ENCODE peak calls at places on chromosomes 1 and 21, in nine cellular contexts. V, B, C, O, F, W, A, E and S are unnamed samples.

GRCh38 chr1:182259229-182259872 is 132.2 kb downstream of the GLUL start:
- DNase-seq in V (peak), B (peak), E (peak), A (no peak), F (peak), W (peak), C (peak), O (peak), S (peak)

GRCh38 chr1:112716133-112716720 is 1.1 kb upstream of the PPM1J start:
- DNase-seq in B (peak), F (peak), W (peak), O (peak), A (peak), E (peak), C (peak), V (peak), S (peak)

GRCh38 chr1:6131561-6131960 is 48.6 kb downstream of the CHD5 start:
- DNase-seq in B (no peak), C (no peak), O (no peak), W (no peak), A (no peak), E (no peak), V (no peak), F (no peak), S (no peak)

GRCh38 chr1:54510715-54511270 is 37.2 kb upstream of the ACOT11 start:
- DNase-seq in C (no peak), O (no peak), B (no peak), A (no peak), W (no peak), F (no peak), V (no peak), E (no peak), S (no peak)

GRCh38 chr1:183273300-183273699 is 87.2 kb downstream of the LAMC2 start:
- DNase-seq in F (no peak), C (no peak), V (no peak), W (no peak), B (peak), A (no peak), E (peak), O (no peak), S (no peak)

GRCh38 chr1:40477680-40478057 is 579 bp downstream of the ZFP69 start:
- DNase-seq in E (peak), V (no peak), B (peak), W (peak), F (peak), C (no peak), A (peak), O (no peak), S (peak)

GRCh38 chr1:109266965-109267364 is 16.0 kb downstream of the PSRC1 start:
- DNase-seq in A (no peak), B (peak), E (no peak), C (no peak), V (no peak), O (no peak), F (no peak), W (no peak), S (no peak)

GRCh38 chr1:214337015-214337414 is 56.1 kb downstream of the SMYD2 start:
- DNase-seq in V (no peak), A (no peak), F (no peak), C (no peak), O (no peak), W (no peak), B (no peak), E (no peak), S (no peak)

GRCh38 chr1:93346472-93346991 is 825 bp downstream of the DR1 start:
- DNase-seq in F (no peak), C (no peak), W (peak), B (no peak), O (peak), E (peak), A (peak), V (peak), S (peak)

GRCh38 chr1:198649598-198650338 is 10.9 kb downstream of the PTPRC start:
- DNase-seq in F (no peak), C (no peak), B (no peak), O (no peak), E (no peak), A (no peak), W (peak), V (no peak), S (no peak)

GRCh38 chr1:215899901-215900300 is 332.8 kb downstream of the KCTD3 start:
- DNase-seq in F (no peak), C (no peak), E (no peak), O (no peak), W (no peak), B (no peak), V (no peak), A (no peak), S (no peak)

GRCh38 chr21:18245493-18245967 is 897 bp downstream of the CHODL start:
- DNase-seq in A (peak), W (no peak), V (no peak), C (no peak), E (peak), F (no peak), O (no peak), B (no peak), S (peak)

GRCh38 chr1:66206563-66207154 is 327.3 kb upstream of the SGIP1 start:
- DNase-seq in E (no peak), B (no peak), F (no peak), A (peak), V (no peak), C (no peak), W (no peak), O (no peak), S (no peak)

GRCh38 chr1:1157426-1157913 is 16.2 kb upstream of the TTLL10 start:
- DNase-seq in C (peak), O (peak), A (peak), B (peak), F (peak), E (peak), V (peak), W (peak), S (peak)

GRCh38 chr1:97119260-97119659 is 397.7 kb downstream of the PTBP2 start:
- DNase-seq in E (no peak), C (no peak), W (no peak), F (no peak), O (no peak), V (no peak), B (no peak), A (no peak), S (no peak)

GRCh38 chr1:28144203-28145135 is 32.0 kb downstream of the PTAFR start:
- DNase-seq in F (no peak), O (no peak), V (no peak), A (no peak), E (peak), W (peak), B (peak), C (no peak), S (no peak)

GRCh38 chr1:25621876-25622275 is 5.3 kb downstream of the MAN1C1 start:
- DNase-seq in F (no peak), O (no peak), B (no peak), E (no peak), C (no peak), V (no peak), W (no peak), A (no peak), S (no peak)

GRCh38 chr21:17527240-17527639 is 14.4 kb downstream of the CXADR start:
- DNase-seq in B (peak), V (no peak), O (no peak), W (no peak), F (no peak), C (no peak), A (peak), E (peak), S (peak)

GRCh38 chr1:29209173-29209572 is 21.6 kb downstream of the MECR start:
- DNase-seq in B (peak), F (no peak), A (no peak), O (no peak), V (no peak), C (no peak), E (peak), W (no peak), S (no peak)
- H3K27ac ChIP-seq in B (no peak), F (peak), A (no peak), O (no peak), V (no peak), C (no peak), E (no peak), W (no peak), S (no peak)

DNA sequence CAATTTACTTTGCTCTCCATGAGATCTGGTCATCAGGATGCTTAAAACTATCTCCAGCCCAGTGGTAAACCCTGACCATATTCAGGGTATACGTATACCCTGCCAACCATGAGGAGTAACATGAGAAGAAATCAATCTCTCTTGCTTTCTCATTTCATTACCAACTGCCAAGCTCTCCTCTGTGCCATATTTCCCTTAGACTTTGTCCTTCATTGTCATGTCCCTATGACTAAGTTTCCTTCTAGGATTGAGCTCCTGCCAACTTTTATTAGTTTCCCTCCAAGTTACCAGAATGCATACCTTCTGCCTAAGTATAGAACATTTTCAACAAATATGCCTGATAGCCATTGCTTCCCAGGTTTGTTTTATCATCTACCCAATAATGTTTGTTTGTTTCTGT is 1113.9 kb upstream of the B3GALT2 start:
- DNase-seq in V (no peak), E (no peak), A (no peak), C (no peak), O (no peak), F (no peak), B (no peak), W (no peak), S (peak)
- H3K27ac ChIP-seq in V (no peak), E (no peak), A (no peak), C (no peak), O (no peak), F (no peak), B (no peak), W (no peak), S (no peak)

GRCh38 chr1:150154143-150154542 is 4.4 kb downstream of the PLEKHO1 start:
- DNase-seq in A (no peak), F (no peak), W (no peak), C (no peak), V (no peak), O (peak), E (no peak), B (no peak), S (no peak)
- H3K27ac ChIP-seq in A (no peak), F (no peak), W (no peak), C (peak), V (peak), O (no peak), E (no peak), B (no peak), S (no peak)

GRCh38 chr1:153841463-153841994 is 66.3 kb downstream of the SLC27A3 start:
- DNase-seq in F (no peak), O (no peak), V (no peak), C (no peak), A (no peak), E (no peak), W (no peak), B (peak), S (no peak)
- H3K27ac ChIP-seq in F (no peak), O (no peak), V (no peak), C (no peak), A (no peak), E (no peak), W (no peak), B (no peak), S (no peak)

GRCh38 chr1:37161171-37161570 is 126.9 kb upstream of the GRIK3 start:
- DNase-seq in A (no peak), V (no peak), B (no peak), W (no peak), F (no peak), C (peak), E (no peak), O (no peak), S (no peak)

GRCh38 chr1:37158113-37158749 is 123.9 kb upstream of the GRIK3 start:
- DNase-seq in C (no peak), V (no peak), O (no peak), F (no peak), W (no peak), E (no peak), A (no peak), B (no peak), S (no peak)

GRCh38 chr1:37156646-37157045 is 122.3 kb upstream of the GRIK3 start:
- DNase-seq in E (no peak), V (no peak), B (no peak), A (no peak), W (no peak), F (no peak), C (no peak), O (no peak), S (no peak)

GRCh38 chr1:37159102-37159501 is 124.8 kb upstream of the GRIK3 start:
- DNase-seq in V (no peak), W (peak), C (no peak), B (no peak), E (no peak), F (no peak), A (no peak), O (no peak), S (no peak)

GRCh38 chr1:37157634-37158033 is 123.3 kb upstream of the GRIK3 start:
- DNase-seq in E (no peak), W (no peak), A (no peak), V (no peak), B (no peak), O (no peak), F (no peak), C (no peak), S (no peak)
- H3K27ac ChIP-seq in E (no peak), W (no peak), A (no peak), V (no peak), B (no peak), O (no peak), F (no peak), C (no peak), S (no peak)

DNA sequence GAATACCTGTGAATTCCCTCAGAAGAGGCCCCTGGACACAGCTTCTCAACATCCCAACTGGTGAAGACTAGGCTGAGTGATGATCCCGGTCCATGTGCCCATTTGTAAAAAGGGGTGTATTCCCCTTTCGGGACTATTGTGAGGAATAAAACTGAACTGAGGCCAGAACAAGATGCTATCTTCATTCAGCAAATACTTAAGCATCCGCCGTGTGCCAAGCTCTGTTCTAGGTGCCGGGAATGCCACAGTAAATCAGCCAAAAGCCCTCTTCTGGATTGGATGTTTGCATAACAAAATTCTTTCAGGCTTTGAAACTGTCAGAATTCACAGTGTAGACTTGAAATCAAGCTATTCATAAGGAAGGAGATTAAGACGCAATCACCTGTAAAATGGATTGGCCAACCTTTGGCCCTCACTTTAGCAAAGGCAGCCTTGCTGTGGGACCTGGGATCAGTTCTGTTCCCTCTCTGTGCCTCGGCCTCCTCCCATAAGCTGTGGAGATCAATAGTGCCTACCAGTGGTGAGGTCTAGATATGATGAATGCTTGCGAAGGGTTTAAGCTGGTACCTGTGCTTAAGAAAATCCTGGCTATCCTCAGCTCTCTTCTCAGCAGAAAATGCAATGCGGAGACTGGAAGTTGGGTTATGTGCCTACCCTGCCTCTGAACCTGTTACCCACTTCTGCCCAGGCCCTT is 1.8 kb downstream of the ALPL start:
- DNase-seq in C (no peak), V (no peak), B (no peak), W (peak), A (no peak), E (no peak), O (no peak), F (no peak), S (no peak)
- H3K27ac ChIP-seq in C (no peak), V (no peak), B (no peak), W (no peak), A (no peak), E (peak), O (no peak), F (no peak), S (no peak)